ENCODE peak calls at places on chromosomes 6 and 20, in six cellular contexts. I is colonic mucosa, B is heart right ventricle, K is upper lobe of right lung, Y is psoas muscle, A is AG04450. T is an unnamed sample. For H3K9me3, the result is how much of the 10 kb centered on the place peaks cover.

GRCh38 chr6:85490516-85491248 is 40.8 kb downstream of the NT5E start:
- DNase-seq in A (no peak), Y (no peak), I (no peak), K (no peak), B (no peak), T (no peak)

GRCh38 chr20:47241345-47241781 is 115.1 kb downstream of the ZMYND8 start:
- DNase-seq in A (peak), I (no peak), B (no peak), Y (no peak), K (no peak), T (no peak)

GRCh38 chr6:138404666-138405337 is 779 bp downstream of the HEBP2 start:
- DNase-seq in I (peak), K (peak), A (no peak), Y (peak), B (peak), T (no peak)

GRCh38 chr6:119791746-119792145 is 442.2 kb upstream of the MAN1A1 start:
- DNase-seq in Y (no peak), K (no peak), B (no peak), I (no peak), A (no peak), T (no peak)

GRCh38 chr20:33843854-33844253 is 32.7 kb downstream of the CHMP4B start:
- DNase-seq in B (no peak), K (no peak), I (peak), A (no peak), Y (no peak), T (no peak)

GRCh38 chr6:12371641-12372146 is 81.5 kb downstream of the EDN1 start:
- DNase-seq in Y (no peak), B (no peak), I (no peak), K (no peak), A (no peak), T (no peak)

GRCh38 chr6:4624726-4625125 is 151.5 kb upstream of the CDYL start:
- DNase-seq in A (no peak), I (no peak), B (no peak), K (no peak), Y (no peak), T (no peak)

GRCh38 chr6:7730411-7730810 is 4.5 kb downstream of the BMP6 start:
- DNase-seq in Y (no peak), A (no peak), I (no peak), K (no peak), B (no peak), T (no peak)

GRCh38 chr6:156191895-156192294 is 585.3 kb upstream of the ARID1B start:
- DNase-seq in Y (no peak), K (no peak), I (no peak), A (no peak), B (no peak), T (no peak)

GRCh38 chr6:145731432-145731831 is 3.9 kb downstream of the EPM2A start:
- DNase-seq in Y (no peak), K (no peak), B (no peak), I (no peak), A (no peak), T (no peak)

GRCh38 chr6:28225056-28225834 is at the start of gene ZSCAN9:
- DNase-seq in A (peak), B (peak), I (peak), Y (peak), K (peak), T (no peak)

GRCh38 chr6:33116881-33117711 is 41.3 kb downstream of the HLA-DPB1 start:
- DNase-seq in A (no peak), K (no peak), I (no peak), B (no peak), Y (no peak), T (no peak)

GRCh38 chr20:24157213-24157612 is 168.6 kb upstream of the GGTLC1 start:
- DNase-seq in B (no peak), A (no peak), K (no peak), Y (no peak), I (no peak), T (no peak)

DNA sequence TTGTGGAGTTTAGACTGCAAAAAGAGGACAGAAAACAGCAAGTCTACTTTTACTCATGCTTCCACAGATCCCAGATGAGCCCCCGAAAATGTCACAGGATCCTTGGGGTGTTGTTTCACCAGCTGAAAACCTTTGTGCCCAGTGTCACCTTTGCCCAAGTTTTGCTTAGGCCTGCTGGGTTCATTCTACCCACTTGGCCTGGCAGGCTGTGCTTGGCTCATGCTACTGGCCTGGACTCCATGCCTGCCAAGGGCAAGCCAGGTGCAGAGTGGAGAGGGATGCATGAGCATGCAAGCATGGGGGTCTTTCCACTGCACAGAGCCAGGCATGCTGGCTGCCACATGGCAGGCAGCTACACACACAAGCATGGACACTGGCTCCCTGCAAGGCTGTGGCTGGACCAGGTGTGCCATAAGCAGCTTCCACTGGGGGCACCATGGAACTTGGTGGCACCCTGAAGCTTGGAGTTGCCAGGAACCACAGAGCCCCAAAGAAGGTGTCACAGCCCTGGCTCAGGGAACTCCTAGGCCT is 1082.0 kb downstream of the KHDRBS2 start:
- DNase-seq in A (no peak), Y (no peak), I (no peak), K (no peak), B (no peak), T (no peak)
- H3K9me3 ChIP-seq in A (under half), Y (under half), I (under half), K (under half), B (under half), T (under half)

GRCh38 chr6:22281691-22282090 is 15.1 kb downstream of the PRL start:
- DNase-seq in A (no peak), Y (no peak), B (no peak), K (no peak), I (no peak), T (no peak)

GRCh38 chr6:22279427-22279826 is 17.4 kb downstream of the PRL start:
- DNase-seq in Y (no peak), I (no peak), K (no peak), A (no peak), B (no peak), T (no peak)
- H3K9me3 ChIP-seq in Y (under half), I (under half), K (under half), A (under half), B (under half), T (under half)

GRCh38 chr6:30282522-30282921 is 44.2 kb upstream of the TRIM39 start:
- DNase-seq in I (no peak), B (no peak), A (no peak), Y (no peak), K (no peak), T (no peak)
- H3K9me3 ChIP-seq in I (under half), B (half or more), A (under half), Y (half or more), K (half or more), T (under half)

GRCh38 chr20:62073323-62073722 is 7.6 kb upstream of the TAF4 start:
- DNase-seq in B (no peak), K (no peak), A (no peak), Y (no peak), I (no peak), T (no peak)
- H3K9me3 ChIP-seq in B (under half), K (under half), A (under half), Y (under half), I (under half), T (under half)

GRCh38 chr6:169417101-169417500 is 163.5 kb upstream of the THBS2 start:
- DNase-seq in Y (no peak), A (no peak), K (no peak), I (no peak), B (no peak), T (no peak)

GRCh38 chr6:169420912-169421543 is 167.4 kb upstream of the THBS2 start:
- DNase-seq in Y (no peak), I (no peak), K (no peak), A (no peak), B (no peak), T (no peak)

GRCh38 chr6:169415179-169415578 is 161.5 kb upstream of the THBS2 start:
- DNase-seq in Y (no peak), K (no peak), B (no peak), I (no peak), A (no peak), T (no peak)

GRCh38 chr6:169411722-169412121 is 158.1 kb upstream of the THBS2 start:
- DNase-seq in I (no peak), Y (no peak), B (no peak), K (no peak), A (no peak), T (no peak)

DNA sequence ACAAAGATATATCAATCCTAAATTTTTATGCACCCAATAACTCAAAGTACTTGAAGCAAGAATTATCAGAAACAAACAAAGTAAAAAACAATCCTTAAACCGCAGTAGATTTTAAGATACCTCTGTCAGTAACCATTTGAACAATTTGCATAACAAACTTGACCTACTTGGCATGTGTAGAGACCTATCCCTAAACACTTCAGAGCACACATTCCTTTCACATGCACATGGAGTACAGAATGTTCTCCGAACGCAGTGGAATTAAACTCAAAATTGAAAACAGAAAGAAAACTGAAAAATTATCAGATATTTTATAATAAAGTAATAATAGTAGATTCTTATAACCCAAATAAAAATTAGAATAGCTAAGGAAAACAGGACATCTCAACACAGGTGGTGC is 162.6 kb upstream of the THBS2 start:
- DNase-seq in Y (no peak), A (no peak), K (no peak), B (no peak), I (no peak), T (no peak)
- H3K9me3 ChIP-seq in Y (under half), A (under half), K (under half), B (under half), I (under half), T (under half)

T was measured in T-helper 17 cell.